ENCODE peak calls at places on chromosomes 7 and 10, in nine cellular contexts. One of them, this sample, is unnamed.

GRCh38 chr10:16423599-16423998 is 13.2 kb upstream of the PTER start:
- DNase-seq in astrocyte of the hippocampus: no peak
- DNase-seq in GM23338: peak; percentile 20
- DNase-seq in coronary artery: no peak
- DNase-seq in NCI-H446: no peak
- DNase-seq in fibroblast of mammary gland: no peak
- DNase-seq in HEK293T: no peak
- DNase-seq in stimulated activated naive CD4-positive, alpha-beta T cell: no peak
- DNase-seq in K562: no peak
- DNase-seq in this sample: no peak

GRCh38 chr10:99329238-99329890 is at the start of gene CNNM1:
- DNase-seq in astrocyte of the hippocampus: peak; percentile 56
- DNase-seq in GM23338: peak; percentile 73
- DNase-seq in coronary artery: no peak
- DNase-seq in NCI-H446: no peak
- DNase-seq in fibroblast of mammary gland: peak; percentile 14
- DNase-seq in HEK293T: no peak
- DNase-seq in stimulated activated naive CD4-positive, alpha-beta T cell: no peak
- DNase-seq in K562: no peak
- DNase-seq in this sample: no peak

GRCh38 chr10:42871823-42872222 is 89.2 kb downstream of the BMS1 start:
- DNase-seq in astrocyte of the hippocampus: no peak
- DNase-seq in GM23338: no peak
- DNase-seq in coronary artery: no peak
- DNase-seq in NCI-H446: no peak
- DNase-seq in fibroblast of mammary gland: no peak
- DNase-seq in HEK293T: no peak
- DNase-seq in stimulated activated naive CD4-positive, alpha-beta T cell: no peak
- DNase-seq in K562: no peak
- DNase-seq in this sample: no peak

GRCh38 chr10:61923210-61924024 is 21.9 kb downstream of the ARID5B start:
- DNase-seq in astrocyte of the hippocampus: no peak
- DNase-seq in GM23338: no peak
- DNase-seq in coronary artery: no peak
- DNase-seq in NCI-H446: no peak
- DNase-seq in fibroblast of mammary gland: peak; percentile 91
- DNase-seq in HEK293T: no peak
- DNase-seq in stimulated activated naive CD4-positive, alpha-beta T cell: no peak
- DNase-seq in K562: no peak
- DNase-seq in this sample: no peak

GRCh38 chr7:130009848-130010688 is 41.1 kb downstream of the ZC3HC1 start:
- DNase-seq in astrocyte of the hippocampus: peak; percentile 72
- DNase-seq in GM23338: no peak
- DNase-seq in coronary artery: no peak
- DNase-seq in NCI-H446: no peak
- DNase-seq in fibroblast of mammary gland: peak; percentile 97
- DNase-seq in HEK293T: no peak
- DNase-seq in stimulated activated naive CD4-positive, alpha-beta T cell: no peak
- DNase-seq in K562: peak; percentile 85
- DNase-seq in this sample: peak; percentile 48

GRCh38 chr7:106621393-106622132 is 39.4 kb downstream of the CCDC71L start:
- DNase-seq in astrocyte of the hippocampus: no peak
- DNase-seq in GM23338: no peak
- DNase-seq in coronary artery: no peak
- DNase-seq in NCI-H446: peak; percentile 3
- DNase-seq in fibroblast of mammary gland: no peak
- DNase-seq in HEK293T: no peak
- DNase-seq in stimulated activated naive CD4-positive, alpha-beta T cell: no peak
- DNase-seq in K562: no peak
- DNase-seq in this sample: no peak

GRCh38 chr10:132518572-132519381 is 18.8 kb upstream of the INPP5A start:
- DNase-seq in astrocyte of the hippocampus: no peak
- DNase-seq in GM23338: peak; percentile 91
- DNase-seq in coronary artery: peak; percentile 75
- DNase-seq in NCI-H446: no peak
- DNase-seq in fibroblast of mammary gland: no peak
- DNase-seq in HEK293T: peak; percentile 77
- DNase-seq in stimulated activated naive CD4-positive, alpha-beta T cell: no peak
- DNase-seq in K562: peak; percentile 71
- DNase-seq in this sample: peak; percentile 23

GRCh38 chr7:123096434-123096833 is 100.9 kb upstream of the TAS2R16 start:
- DNase-seq in astrocyte of the hippocampus: no peak
- DNase-seq in GM23338: no peak
- DNase-seq in coronary artery: no peak
- DNase-seq in NCI-H446: no peak
- DNase-seq in fibroblast of mammary gland: no peak
- DNase-seq in HEK293T: no peak
- DNase-seq in stimulated activated naive CD4-positive, alpha-beta T cell: no peak
- DNase-seq in K562: no peak
- DNase-seq in this sample: no peak

GRCh38 chr10:29443745-29444523 is 155.1 kb downstream of the LYZL1 start:
- DNase-seq in astrocyte of the hippocampus: no peak
- DNase-seq in GM23338: no peak
- DNase-seq in coronary artery: no peak
- DNase-seq in NCI-H446: no peak
- DNase-seq in fibroblast of mammary gland: peak; percentile 41
- DNase-seq in HEK293T: no peak
- DNase-seq in stimulated activated naive CD4-positive, alpha-beta T cell: no peak
- DNase-seq in K562: no peak
- DNase-seq in this sample: no peak

GRCh38 chr7:112423987-112424386 is 26.3 kb upstream of the IFRD1 start:
- DNase-seq in astrocyte of the hippocampus: no peak
- DNase-seq in GM23338: no peak
- DNase-seq in coronary artery: no peak
- DNase-seq in NCI-H446: no peak
- DNase-seq in fibroblast of mammary gland: no peak
- DNase-seq in HEK293T: no peak
- DNase-seq in stimulated activated naive CD4-positive, alpha-beta T cell: no peak
- DNase-seq in K562: no peak
- DNase-seq in this sample: no peak

GRCh38 chr10:12333382-12334185 is 15.8 kb upstream of the CAMK1D start:
- DNase-seq in astrocyte of the hippocampus: peak; percentile 98
- DNase-seq in GM23338: no peak
- DNase-seq in coronary artery: peak; percentile 94
- DNase-seq in NCI-H446: peak; percentile 92
- DNase-seq in fibroblast of mammary gland: peak; percentile 95
- DNase-seq in HEK293T: peak; percentile 56
- DNase-seq in stimulated activated naive CD4-positive, alpha-beta T cell: no peak
- DNase-seq in K562: no peak
- DNase-seq in this sample: peak; percentile 57

GRCh38 chr7:133358728-133359127 is 105.8 kb downstream of the EXOC4 start:
- DNase-seq in astrocyte of the hippocampus: peak; percentile 49
- DNase-seq in GM23338: no peak
- DNase-seq in coronary artery: no peak
- DNase-seq in NCI-H446: no peak
- DNase-seq in fibroblast of mammary gland: peak; percentile 43
- DNase-seq in HEK293T: no peak
- DNase-seq in stimulated activated naive CD4-positive, alpha-beta T cell: no peak
- DNase-seq in K562: no peak
- DNase-seq in this sample: no peak

GRCh38 chr7:31950101-31950755 is 120.0 kb downstream of the PDE1C start:
- DNase-seq in astrocyte of the hippocampus: no peak
- DNase-seq in GM23338: no peak
- DNase-seq in coronary artery: no peak
- DNase-seq in NCI-H446: no peak
- DNase-seq in fibroblast of mammary gland: no peak
- DNase-seq in HEK293T: no peak
- DNase-seq in stimulated activated naive CD4-positive, alpha-beta T cell: no peak
- DNase-seq in K562: no peak
- DNase-seq in this sample: no peak

GRCh38 chr10:85599081-85599480 is 767.5 kb downstream of the GRID1 start:
- DNase-seq in astrocyte of the hippocampus: no peak
- DNase-seq in GM23338: no peak
- DNase-seq in coronary artery: no peak
- DNase-seq in NCI-H446: no peak
- DNase-seq in fibroblast of mammary gland: no peak
- DNase-seq in HEK293T: no peak
- DNase-seq in stimulated activated naive CD4-positive, alpha-beta T cell: no peak
- DNase-seq in K562: no peak
- DNase-seq in this sample: no peak

GRCh38 chr7:36309301-36309700 is 80.4 kb upstream of the ANLN start:
- DNase-seq in astrocyte of the hippocampus: no peak
- DNase-seq in GM23338: no peak
- DNase-seq in coronary artery: no peak
- DNase-seq in NCI-H446: no peak
- DNase-seq in fibroblast of mammary gland: no peak
- DNase-seq in HEK293T: no peak
- DNase-seq in stimulated activated naive CD4-positive, alpha-beta T cell: no peak
- DNase-seq in K562: no peak
- DNase-seq in this sample: no peak

GRCh38 chr7:44451123-44451522 is 39.3 kb downstream of the NUDCD3 start:
- DNase-seq in astrocyte of the hippocampus: no peak
- DNase-seq in GM23338: no peak
- DNase-seq in coronary artery: no peak
- DNase-seq in NCI-H446: no peak
- DNase-seq in fibroblast of mammary gland: no peak
- DNase-seq in HEK293T: no peak
- DNase-seq in stimulated activated naive CD4-positive, alpha-beta T cell: no peak
- DNase-seq in K562: no peak
- DNase-seq in this sample: no peak

GRCh38 chr7:81439591-81439990 is 330.3 kb downstream of the HGF start:
- DNase-seq in astrocyte of the hippocampus: no peak
- DNase-seq in GM23338: no peak
- DNase-seq in coronary artery: no peak
- DNase-seq in NCI-H446: no peak
- DNase-seq in fibroblast of mammary gland: no peak
- DNase-seq in HEK293T: no peak
- DNase-seq in stimulated activated naive CD4-positive, alpha-beta T cell: no peak
- DNase-seq in K562: no peak
- DNase-seq in this sample: no peak

GRCh38 chr7:151015967-151016366 is 8.3 kb downstream of the ATG9B start:
- DNase-seq in astrocyte of the hippocampus: no peak
- DNase-seq in GM23338: no peak
- DNase-seq in coronary artery: no peak
- DNase-seq in NCI-H446: no peak
- DNase-seq in fibroblast of mammary gland: no peak
- DNase-seq in HEK293T: no peak
- DNase-seq in stimulated activated naive CD4-positive, alpha-beta T cell: no peak
- DNase-seq in K562: no peak
- DNase-seq in this sample: no peak

GRCh38 chr10:84606428-84606827 is 278.0 kb downstream of the CCSER2 start:
- DNase-seq in astrocyte of the hippocampus: no peak
- DNase-seq in GM23338: no peak
- DNase-seq in coronary artery: no peak
- DNase-seq in NCI-H446: no peak
- DNase-seq in fibroblast of mammary gland: no peak
- DNase-seq in HEK293T: no peak
- DNase-seq in stimulated activated naive CD4-positive, alpha-beta T cell: no peak
- DNase-seq in K562: no peak
- DNase-seq in this sample: no peak

GRCh38 chr7:37818023-37818422 is 30.4 kb upstream of the NME8 start:
- DNase-seq in astrocyte of the hippocampus: no peak
- DNase-seq in GM23338: no peak
- DNase-seq in coronary artery: no peak
- DNase-seq in NCI-H446: no peak
- DNase-seq in fibroblast of mammary gland: peak; percentile 6
- DNase-seq in HEK293T: no peak
- DNase-seq in stimulated activated naive CD4-positive, alpha-beta T cell: no peak
- DNase-seq in K562: no peak
- DNase-seq in this sample: no peak

GRCh38 chr7:108630002-108630401 is 60.3 kb downstream of the DNAJB9 start:
- DNase-seq in astrocyte of the hippocampus: peak; percentile 89
- DNase-seq in GM23338: no peak
- DNase-seq in coronary artery: no peak
- DNase-seq in NCI-H446: peak; percentile 87
- DNase-seq in fibroblast of mammary gland: peak; percentile 24
- DNase-seq in HEK293T: no peak
- DNase-seq in stimulated activated naive CD4-positive, alpha-beta T cell: no peak
- DNase-seq in K562: no peak
- DNase-seq in this sample: no peak

This sample was measured in omental fat pad.